ENCODE peak calls at places on chromosome 20, in nine cellular contexts. X is fibroblast of lung, F is brain microvascular endothelial cell, O is upper lobe of right lung, N is astrocyte of the spinal cord, S is fibroblast of pulmonary artery, W is endothelial cell, H is GM13977, U is retinal pigment epithelial cell. I is an unnamed sample.

GRCh38 chr20:62675156-62675871 is 33.0 kb downstream of the SLCO4A1 start:
- DNase-seq in X (no peak), F (no peak), O (no peak), N (no peak), S (no peak), W (no peak), H (no peak), U (no peak), I (no peak)

GRCh38 chr20:24102290-24102689 is 113.7 kb upstream of the GGTLC1 start:
- DNase-seq in X (no peak), F (peak), O (no peak), N (no peak), S (peak), W (peak), H (no peak), U (no peak), I (no peak)

GRCh38 chr20:50335105-50335504 is 144.5 kb downstream of the CEBPB start:
- DNase-seq in X (peak), F (peak), O (no peak), N (no peak), S (no peak), W (peak), H (peak), U (peak), I (no peak)

GRCh38 chr20:49270736-49271135 is 7.1 kb downstream of the ZNFX1 start:
- DNase-seq in X (no peak), F (no peak), O (no peak), N (no peak), S (no peak), W (no peak), H (no peak), U (no peak), I (no peak)

GRCh38 chr20:50569864-50570836 is 60.0 kb downstream of the PTPN1 start:
- DNase-seq in X (peak), F (peak), O (no peak), N (peak), S (peak), W (peak), H (peak), U (no peak), I (no peak)

GRCh38 chr20:17624070-17624469 is 54.2 kb downstream of the DSTN start:
- DNase-seq in X (no peak), F (no peak), O (peak), N (no peak), S (no peak), W (no peak), H (no peak), U (no peak), I (no peak)

GRCh38 chr20:50295762-50296449 is 105.3 kb downstream of the CEBPB start:
- DNase-seq in X (no peak), F (no peak), O (peak), N (no peak), S (no peak), W (no peak), H (no peak), U (no peak), I (no peak)

GRCh38 chr20:59933849-59934585 is 580 bp upstream of the SYCP2 start:
- DNase-seq in X (peak), F (peak), O (peak), N (peak), S (peak), W (peak), H (peak), U (no peak), I (no peak)

GRCh38 chr20:955656-956055 is 39.5 kb upstream of the ANGPT4 start:
- DNase-seq in X (no peak), F (no peak), O (no peak), N (no peak), S (no peak), W (no peak), H (no peak), U (no peak), I (no peak)

GRCh38 chr20:3405139-3405538 is 2.3 kb downstream of the DNAAF9 start:
- DNase-seq in X (no peak), F (no peak), O (no peak), N (no peak), S (no peak), W (no peak), H (no peak), U (no peak), I (no peak)

GRCh38 chr20:18263723-18264122 is 24.6 kb upstream of the ZNF133 start:
- DNase-seq in X (no peak), F (no peak), O (no peak), N (peak), S (no peak), W (no peak), H (no peak), U (no peak), I (no peak)

GRCh38 chr20:9068232-9068781 is 580 bp upstream of the PLCB4 start:
- DNase-seq in X (no peak), F (no peak), O (peak), N (no peak), S (no peak), W (peak), H (no peak), U (no peak), I (no peak)

GRCh38 chr20:38894091-38894847 is 31.9 kb upstream of the FAM83D start:
- DNase-seq in X (no peak), F (no peak), O (no peak), N (no peak), S (no peak), W (no peak), H (no peak), U (no peak), I (no peak)
- TF ChIP-seq CTCF in X (no peak), F (no peak), O (no peak), N (no peak), S (no peak), W (no peak), H (no peak), U (no peak), I (no peak)

GRCh38 chr20:53683506-53683905 is 89.9 kb upstream of the ZNF217 start:
- DNase-seq in X (no peak), F (no peak), O (no peak), N (no peak), S (no peak), W (no peak), H (no peak), U (no peak), I (no peak)
- TF ChIP-seq CTCF in X (no peak), F (no peak), O (no peak), N (no peak), S (no peak), W (no peak), H (no peak), U (no peak), I (no peak)

GRCh38 chr20:52083627-52084232 is 107.8 kb downstream of the ZFP64 start:
- DNase-seq in X (peak), F (peak), O (no peak), N (peak), S (peak), W (peak), H (peak), U (no peak), I (peak)
- TF ChIP-seq CTCF in X (peak), F (peak), O (peak), N (peak), S (peak), W (peak), H (peak), U (peak), I (peak)

GRCh38 chr20:46089076-46089337 is 755 bp downstream of the NCOA5 start:
- DNase-seq in X (no peak), F (no peak), O (no peak), N (no peak), S (no peak), W (no peak), H (no peak), U (no peak), I (no peak)

GRCh38 chr20:46089338-46090094 is at the start of gene NCOA5:
- DNase-seq in X (peak), F (peak), O (peak), N (peak), S (peak), W (peak), H (peak), U (peak), I (peak)

GRCh38 chr20:46087161-46087560 is 2.6 kb downstream of the NCOA5 start:
- DNase-seq in X (peak), F (no peak), O (no peak), N (peak), S (peak), W (no peak), H (no peak), U (no peak), I (no peak)

GRCh38 chr20:46090095-46090388 is 280 bp upstream of the NCOA5 start:
- DNase-seq in X (no peak), F (no peak), O (no peak), N (no peak), S (no peak), W (no peak), H (no peak), U (no peak), I (no peak)

GRCh38 chr20:46088409-46089075 is 1.2 kb downstream of the NCOA5 start:
- DNase-seq in X (peak), F (no peak), O (no peak), N (peak), S (peak), W (no peak), H (no peak), U (no peak), I (no peak)
- TF ChIP-seq CTCF in X (no peak), F (peak), O (no peak), N (no peak), S (no peak), W (no peak), H (no peak), U (peak), I (no peak)

GRCh38 chr20:10478930-10479329 is 43.8 kb downstream of the SLX4IP start:
- DNase-seq in X (no peak), F (no peak), O (no peak), N (no peak), S (no peak), W (no peak), H (no peak), U (no peak), I (no peak)

GRCh38 chr20:10478205-10478604 is 43.1 kb downstream of the SLX4IP start:
- DNase-seq in X (no peak), F (no peak), O (no peak), N (no peak), S (no peak), W (no peak), H (peak), U (no peak), I (no peak)

GRCh38 chr20:10476319-10476724 is 41.2 kb downstream of the SLX4IP start:
- DNase-seq in X (no peak), F (no peak), O (no peak), N (no peak), S (peak), W (no peak), H (peak), U (no peak), I (no peak)

GRCh38 chr20:10483691-10484090 is 48.6 kb downstream of the SLX4IP start:
- DNase-seq in X (no peak), F (no peak), O (no peak), N (no peak), S (no peak), W (no peak), H (no peak), U (no peak), I (no peak)

DNA sequence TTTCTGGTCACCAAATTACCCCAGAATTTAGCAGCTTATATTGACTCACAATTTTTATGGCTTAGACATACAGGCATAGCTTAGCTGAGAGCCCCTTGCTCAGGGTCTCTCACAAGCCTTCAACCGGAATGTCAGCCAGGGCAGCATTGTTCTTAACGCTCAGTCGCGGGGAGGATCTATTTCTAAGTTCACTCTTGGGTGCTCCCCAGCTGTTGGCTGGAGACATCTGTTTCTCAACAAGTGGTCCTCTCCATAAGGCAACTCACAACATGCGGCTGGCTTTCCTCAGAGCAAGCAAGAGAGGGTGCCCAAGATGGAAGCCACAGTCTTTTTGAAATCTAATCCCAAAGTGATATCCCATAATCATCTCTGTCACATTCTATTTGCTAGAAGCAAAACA is 46.6 kb downstream of the SLX4IP start:
- DNase-seq in X (no peak), F (no peak), O (no peak), N (no peak), S (no peak), W (no peak), H (no peak), U (no peak), I (no peak)
- TF ChIP-seq CTCF in X (no peak), F (no peak), O (no peak), N (no peak), S (no peak), W (no peak), H (no peak), U (no peak), I (no peak)